ENCODE peak calls at places on chromosomes 7 and 10, in seven cellular contexts. P is neural progenitor cell, V is IMR-90, C is brain microvascular endothelial cell, F is GM12865, L is sigmoid colon, M is AG04450. T is an unnamed sample.

GRCh38 chr7:157972914-157973313 is 614.7 kb downstream of the PTPRN2 start:
- DNase-seq in P (no peak), C (no peak), F (no peak), L (no peak), M (no peak), V (no peak), T (no peak)

GRCh38 chr7:43385856-43386255 is 197.1 kb upstream of the STK17A start:
- DNase-seq in F (no peak), P (no peak), C (no peak), L (no peak), V (peak; percentile 1), M (no peak), T (no peak)

GRCh38 chr10:116017405-116017804 is 255.6 kb downstream of the GFRA1 start:
- DNase-seq in L (no peak), M (no peak), F (no peak), V (no peak), C (no peak), P (no peak), T (no peak)

GRCh38 chr10:127525686-127526085 is 23.4 kb upstream of the NPS start:
- DNase-seq in P (no peak), V (no peak), L (no peak), M (no peak), F (no peak), C (no peak), T (no peak)

GRCh38 chr10:121899727-121900126 is 28.1 kb downstream of the ATE1 start:
- DNase-seq in L (no peak), P (no peak), M (no peak), C (no peak), F (no peak), V (no peak), T (no peak)

GRCh38 chr10:60209874-60210584 is 179.6 kb downstream of the ANK3 start:
- DNase-seq in C (no peak), F (no peak), V (no peak), M (no peak), P (no peak), L (no peak), T (no peak)

GRCh38 chr10:25867321-25867720 is 66.7 kb upstream of the MYO3A start:
- DNase-seq in L (no peak), M (no peak), V (no peak), C (no peak), F (no peak), P (no peak), T (peak; percentile 65)

GRCh38 chr7:1087952-1088920 is at the start of gene GPER1:
- DNase-seq in F (no peak), P (peak; percentile 80), M (no peak), V (peak; percentile 24), C (no peak), L (peak; percentile 90), T (no peak)

GRCh38 chr7:106625678-106626301 is 35.2 kb downstream of the CCDC71L start:
- DNase-seq in L (no peak), M (no peak), V (no peak), F (peak; percentile 1), C (no peak), P (no peak), T (no peak)

GRCh38 chr10:79940431-79940830 is 8.5 kb downstream of the SFTPD start:
- DNase-seq in L (no peak), C (no peak), V (no peak), F (no peak), P (no peak), M (no peak), T (no peak)

GRCh38 chr10:11931038-11931437 is 107.9 kb downstream of the PROSER2 start:
- DNase-seq in F (no peak), C (no peak), L (no peak), M (no peak), V (no peak), P (no peak), T (no peak)

GRCh38 chr10:22536620-22537019 is 177.8 kb downstream of the PIP4K2A start:
- DNase-seq in P (no peak), M (no peak), C (no peak), L (no peak), V (no peak), F (no peak), T (no peak)

GRCh38 chr10:90718185-90718584 is 139.7 kb downstream of the HTR7 start:
- DNase-seq in C (peak; percentile 12), F (no peak), L (no peak), M (no peak), P (no peak), V (no peak), T (no peak)

GRCh38 chr10:79021331-79021907 is 47.3 kb upstream of the ZMIZ1 start:
- DNase-seq in V (no peak), F (no peak), P (no peak), C (no peak), M (no peak), L (peak; percentile 46), T (no peak)

GRCh38 chr10:35781643-35782035 is 139.5 kb upstream of the FZD8 start:
- DNase-seq in L (no peak), C (no peak), P (peak; percentile 46), M (no peak), V (no peak), F (peak; percentile 18), T (no peak)

GRCh38 chr7:22442887-22443369 is 57.1 kb downstream of the STEAP1B start:
- DNase-seq in C (no peak), L (no peak), M (no peak), P (no peak), F (no peak), V (no peak), T (no peak)

GRCh38 chr7:152866125-152866524 is 106.6 kb downstream of the ACTR3B start:
- DNase-seq in F (no peak), M (peak; percentile 10), P (no peak), L (no peak), V (peak; percentile 48), C (no peak), T (no peak)

GRCh38 chr10:110353244-110354119 is 48.8 kb upstream of the SMNDC1 start:
- DNase-seq in P (peak; percentile 31), C (peak; percentile 96), M (peak; percentile 74), L (no peak), F (no peak), V (peak; percentile 99), T (no peak)

GRCh38 chr7:141417506-141417905 is 133.7 kb upstream of the AGK start:
- DNase-seq in M (no peak), F (no peak), P (no peak), V (no peak), C (no peak), L (no peak), T (no peak)

GRCh38 chr7:110994028-110994967 is 96.6 kb upstream of the LRRN3 start:
- DNase-seq in F (no peak), P (no peak), M (no peak), V (no peak), L (no peak), C (peak; percentile 32), T (peak; percentile 43)

GRCh38 chr10:106973301-106973700 is 191.2 kb downstream of the SORCS1 start:
- DNase-seq in F (no peak), M (no peak), C (no peak), L (no peak), V (no peak), P (peak; percentile 25), T (no peak)

GRCh38 chr10:88879754-88880286 is at the start of gene STAMBPL1:
- DNase-seq in L (peak; percentile 78), C (no peak), V (no peak), F (peak; percentile 89), M (no peak), P (no peak), T (no peak)

GRCh38 chr10:84097787-84098353 is 41.4 kb upstream of the GHITM start:
- DNase-seq in F (peak; percentile 6), C (no peak), V (peak; percentile 10), M (no peak), L (no peak), P (peak; percentile 63), T (no peak)

DNA sequence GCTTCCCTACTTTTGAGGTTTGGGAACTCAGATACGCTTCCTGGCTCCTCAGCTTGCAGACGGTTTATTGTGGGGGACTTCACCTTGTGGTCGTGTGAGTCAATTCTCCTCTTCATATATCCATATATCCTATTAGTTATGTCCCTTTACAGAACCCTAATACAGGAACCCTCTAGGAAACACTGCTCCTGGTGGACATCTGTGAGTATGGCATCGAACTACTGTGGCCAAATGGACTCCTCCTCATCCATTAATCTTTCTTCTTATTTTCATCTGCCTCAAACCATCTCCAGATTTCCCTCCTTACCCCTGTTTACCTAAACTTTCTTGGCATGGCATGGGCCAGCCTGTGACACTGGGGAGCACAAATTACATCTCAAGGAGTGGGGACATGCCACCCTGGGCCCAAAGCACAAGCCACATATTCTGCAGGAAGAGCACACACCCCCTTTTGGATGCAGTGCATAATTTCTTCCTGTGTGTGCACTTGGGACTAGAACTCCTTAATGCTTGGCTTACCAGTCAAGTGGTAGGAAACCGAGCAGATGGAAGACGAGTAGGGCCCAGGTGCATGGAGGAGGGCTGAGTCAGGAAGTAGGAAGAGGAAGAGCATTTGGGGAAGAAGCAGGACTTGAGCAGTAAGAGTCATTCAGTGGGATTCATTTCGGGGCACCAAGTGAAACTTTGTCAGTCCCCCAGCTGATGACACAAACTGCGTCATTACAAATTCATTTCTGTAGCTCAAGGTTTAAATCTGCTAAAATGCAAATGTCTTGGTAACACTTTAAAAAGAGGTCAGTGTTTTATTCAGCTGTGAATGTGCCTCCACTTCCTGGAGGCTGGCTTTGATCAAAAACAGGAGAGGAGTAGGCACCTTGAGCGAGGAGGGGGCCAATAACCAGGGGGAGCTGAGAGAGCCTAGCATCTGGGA is 80.8 kb upstream of the PLXNA4 start:
- DNase-seq in M (no peak), F (peak; percentile 6), P (peak; percentile 38), L (no peak), V (peak; percentile 2), C (no peak), T (no peak)
- TF ChIP-seq CTCF in M (peak; percentile 43), F (peak; percentile 42), P (peak; percentile 65), L (no peak), V (peak; percentile 20), C (peak; percentile 71), T (peak; percentile 69)

DNA sequence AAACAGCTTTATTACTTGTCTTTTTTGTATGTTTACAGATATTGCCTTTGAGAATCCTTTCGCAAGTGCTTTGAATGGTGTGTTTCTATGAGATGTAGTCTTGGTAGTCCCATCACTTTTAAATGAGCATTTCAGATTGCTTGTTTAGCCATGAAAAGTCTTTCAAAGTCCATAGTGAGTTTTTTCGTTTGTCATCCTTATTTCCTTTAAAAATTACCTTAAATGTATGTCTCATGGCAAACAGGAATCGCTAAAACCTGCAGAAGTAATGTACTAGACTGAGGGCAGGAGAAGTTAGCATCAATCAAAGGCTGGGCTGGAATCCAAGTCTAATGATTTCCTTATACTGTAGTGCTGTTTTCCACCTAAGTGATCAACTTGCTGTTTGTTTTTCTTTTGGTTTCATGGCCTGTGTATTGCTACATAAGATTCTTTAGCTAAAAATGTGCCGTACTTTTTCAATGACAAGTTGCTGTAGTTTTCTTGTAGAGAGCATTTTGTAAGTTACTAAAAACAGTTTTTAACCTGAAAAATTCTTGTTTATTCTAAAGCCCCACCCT is 1.1 kb downstream of the HELLS start:
- DNase-seq in C (no peak), V (peak; percentile 12), L (no peak), F (peak; percentile 22), P (no peak), M (no peak), T (no peak)
- H3K4me3 ChIP-seq in C (peak overlapping the region; percentile 93), V (peak overlapping the region; percentile 87), L (peak overlapping the region; percentile 66), F (peak overlapping the region; percentile 62), P (peak overlapping the region; percentile 84), M (peak overlapping the region; percentile 95), T (peak overlapping the region; percentile 79)

GRCh38 chr7:42236266-42237161 is 495 bp downstream of the GLI3 start:
- DNase-seq in C (peak; percentile 63), P (peak; percentile 80), F (no peak), L (peak; percentile 84), V (peak; percentile 72), M (no peak), T (no peak)
- TF ChIP-seq CTCF in C (no peak), P (no peak), F (no peak), L (no peak), V (no peak), M (no peak), T (no peak)

GRCh38 chr10:92756233-92757065 is 66.7 kb downstream of the HHEX start:
- DNase-seq in C (no peak), F (peak; percentile 94), P (no peak), V (peak; percentile 44), L (no peak), M (no peak), T (no peak)
- H3K4me3 ChIP-seq in C (no peak overlapping the region), F (no peak overlapping the region), P (no peak overlapping the region), V (no peak overlapping the region), L (no peak overlapping the region), M (no peak overlapping the region), T (no peak overlapping the region)

T was measured in retinal pigment epithelial cell.